ENCODE peak calls at places on chromosomes 4 and X, in five cellular contexts. O is neuronal stem cell, Z is amniotic stem cell, S is NCI-H510A treated with DMSO at 0.1 percent for 48 hours, H is nephron progenitor cell. F is an unnamed sample.

GRCh38 chr4:17168571-17168970 is 270.1 kb upstream of the LDB2 start:
- DNase-seq in O (no peak), Z (peak; percentile 56), S (no peak), H (no peak), F (no peak)

GRCh38 chr4:73917081-73917501 is 47.9 kb downstream of the CXCL1 start:
- DNase-seq in O (no peak), Z (peak; percentile 83), S (no peak), H (no peak), F (peak; percentile 66)

GRCh38 chr4:31617667-31618066 is 897.5 kb downstream of the PCDH7 start:
- DNase-seq in O (no peak), Z (no peak), S (no peak), H (no peak), F (no peak)

GRCh38 chr4:85681194-85681803 is 206.3 kb downstream of the ARHGAP24 start:
- DNase-seq in O (no peak), Z (peak; percentile 84), S (no peak), H (no peak), F (peak; percentile 27)

GRCh38 chr4:158462611-158463010 is 59.1 kb upstream of the RXFP1 start:
- DNase-seq in O (no peak), Z (no peak), S (no peak), H (no peak), F (no peak)

GRCh38 chr4:24890561-24890960 is 22.3 kb downstream of the CCDC149 start:
- DNase-seq in O (no peak), Z (no peak), S (peak; percentile 47), H (no peak), F (no peak)

GRCh38 chr4:156476359-156476758 is 495.2 kb downstream of the PDGFC start:
- DNase-seq in O (no peak), Z (peak; percentile 93), S (no peak), H (no peak), F (peak; percentile 79)

GRCh38 chrX:154712781-154713391 is 38.0 kb downstream of the GAB3 start:
- DNase-seq in O (no peak), Z (no peak), S (no peak), H (no peak), F (peak; percentile 35)

GRCh38 chr4:1260418-1261106 is 11.6 kb upstream of the CTBP1 start:
- DNase-seq in O (no peak), Z (no peak), S (peak; percentile 4), H (no peak), F (no peak)

GRCh38 chrX:49915352-49916222 is 6.8 kb upstream of the CLCN5 start:
- DNase-seq in O (peak; percentile 32), Z (peak; percentile 9), S (peak; percentile 50), H (peak; percentile 49), F (peak; percentile 22)

GRCh38 chr4:2390146-2390545 is 28.3 kb downstream of the ZFYVE28 start:
- DNase-seq in O (no peak), Z (no peak), S (no peak), H (no peak), F (peak; percentile 77)

GRCh38 chr4:79913581-79913980 is 159.4 kb downstream of the ANTXR2 start:
- DNase-seq in O (no peak), Z (no peak), S (no peak), H (no peak), F (peak; percentile 6)

GRCh38 chrX:108464604-108465003 is 25.0 kb downstream of the COL4A5 start:
- DNase-seq in O (no peak), Z (no peak), S (no peak), H (no peak), F (no peak)

GRCh38 chrX:133177202-133177601 is 41.0 kb downstream of the TFDP3 start:
- DNase-seq in O (no peak), Z (no peak), S (peak; percentile 1), H (no peak), F (no peak)

GRCh38 chr4:136864580-136865185 is 667.6 kb downstream of the PCDH18 start:
- DNase-seq in O (peak; percentile 67), Z (peak; percentile 46), S (peak; percentile 62), H (peak; percentile 46), F (peak; percentile 47)

GRCh38 chr4:47741200-47741599 is 96.7 kb downstream of the CORIN start:
- DNase-seq in O (no peak), Z (no peak), S (no peak), H (no peak), F (no peak)

GRCh38 chr4:183591301-183591700 is 67.7 kb downstream of the RWDD4 start:
- DNase-seq in O (no peak), Z (no peak), S (no peak), H (no peak), F (peak; percentile 12)

GRCh38 chr4:106414366-106414765 is 45.8 kb upstream of the GIMD1 start:
- DNase-seq in O (no peak), Z (no peak), S (no peak), H (no peak), F (no peak)

GRCh38 chrX:63466690-63467089 is 115.6 kb upstream of the SPIN4 start:
- DNase-seq in O (no peak), Z (no peak), S (no peak), H (no peak), F (no peak)

GRCh38 chr4:184056877-184057276 is 151.8 kb downstream of the STOX2 start:
- DNase-seq in O (no peak), Z (no peak), S (no peak), H (no peak), F (no peak)

F was measured in Daoy.